ENCODE peak calls at places on chromosomes 4 and X, in five cellular contexts. H is GM23248; X is ovary; I is activated CD8-positive, alpha-beta memory T cell treated with anti-CD3 and anti-CD28 coated beads for 4 hours; B is AG20443. L is an unnamed sample.

GRCh38 chrX:117713411-117713810 is 403.2 kb downstream of the KLHL13 start:
- DNase-seq in H (no peak), X (no peak), I (no peak), B (no peak), L (no peak)

GRCh38 chr4:26015133-26015651 is 101.2 kb downstream of the SMIM20 start:
- DNase-seq in H (peak), X (no peak), I (no peak), B (peak), L (peak)

GRCh38 chr4:1290165-1290977 is 680 bp downstream of the MAEA start:
- DNase-seq in H (peak), X (no peak), I (no peak), B (peak), L (no peak)

GRCh38 chr4:3720461-3720860 is 45.7 kb upstream of the ADRA2C start:
- DNase-seq in H (no peak), X (no peak), I (no peak), B (no peak), L (no peak)

GRCh38 chr4:46389301-46389761 is 597 bp downstream of the GABRA2 start:
- DNase-seq in H (peak), X (no peak), I (no peak), B (peak), L (no peak)

GRCh38 chr4:163607292-163607691 is 112.8 kb downstream of the TMA16 start:
- DNase-seq in H (no peak), X (no peak), I (no peak), B (no peak), L (no peak)

GRCh38 chr4:121324331-121324730 is 56.5 kb downstream of the QRFPR start:
- DNase-seq in H (no peak), X (no peak), I (no peak), B (no peak), L (no peak)

GRCh38 chr4:77599378-77599777 is 6.2 kb upstream of the CXCL13 start:
- DNase-seq in H (peak), X (no peak), I (no peak), B (peak), L (no peak)

GRCh38 chr4:144507309-144508101 is 138.5 kb upstream of the HHIP start:
- DNase-seq in H (peak), X (no peak), I (no peak), B (no peak), L (no peak)

GRCh38 chr4:119721878-119722277 is 93.3 kb upstream of the PDE5A start:
- DNase-seq in H (no peak), X (no peak), I (no peak), B (no peak), L (no peak)

GRCh38 chrX:39491548-39492297 is 606.0 kb downstream of the BCOR start:
- DNase-seq in H (no peak), X (no peak), I (peak), B (no peak), L (no peak)

GRCh38 chr4:122773021-122773420 is 40.5 kb downstream of the BBS12 start:
- DNase-seq in H (no peak), X (no peak), I (no peak), B (no peak), L (no peak)

GRCh38 chr4:170497105-170497504 is 407.3 kb upstream of the AADAT start:
- DNase-seq in H (peak), X (peak), I (no peak), B (no peak), L (no peak)

GRCh38 chr4:135122457-135122856 is 920.9 kb upstream of the PABPC4L start:
- DNase-seq in H (no peak), X (no peak), I (no peak), B (no peak), L (no peak)

GRCh38 chr4:4782969-4783368 is 76.5 kb upstream of the MSX1 start:
- DNase-seq in H (peak), X (no peak), I (no peak), B (peak), L (no peak)

GRCh38 chr4:52665592-52665991 is 6.5 kb upstream of the USP46 start:
- DNase-seq in H (peak), X (no peak), I (no peak), B (no peak), L (no peak)

GRCh38 chr4:87803421-87803820 is 4.1 kb downstream of the IBSP start:
- DNase-seq in H (no peak), X (no peak), I (no peak), B (no peak), L (no peak)

GRCh38 chr4:156870166-156870565 is 101.4 kb downstream of the PDGFC start:
- DNase-seq in H (peak), X (no peak), I (no peak), B (no peak), L (no peak)

GRCh38 chr4:177283167-177283566 is 26.5 kb upstream of the NEIL3 start:
- DNase-seq in H (peak), X (no peak), I (no peak), B (peak), L (no peak)

L was measured in heart left ventricle.